ENCODE peak calls at places on chromosomes 1 and 21, in four cellular contexts. I is astrocyte of the spinal cord, Z is AG08396, A is GM04504. B is an unnamed sample.

GRCh38 chr1:16038620-16038912 is 5.0 kb upstream of the CLCNKB start:
- DNase-seq in I (no peak), Z (no peak), A (no peak), B (no peak)

GRCh38 chr1:169548312-169548711 is 38.0 kb downstream of the F5 start:
- DNase-seq in I (no peak), Z (no peak), A (no peak), B (no peak)

GRCh38 chr1:42336978-42337377 is 1.9 kb upstream of the FOXJ3 start:
- DNase-seq in I (no peak), Z (no peak), A (no peak), B (no peak)

GRCh38 chr1:17109897-17110554 is 9.2 kb downstream of the PADI2 start:
- DNase-seq in I (no peak), Z (no peak), A (no peak), B (no peak)

GRCh38 chr1:167708940-167709389 is 12.8 kb upstream of the MPZL1 start:
- DNase-seq in I (no peak), Z (no peak), A (no peak), B (no peak)

GRCh38 chr1:167126811-167127210 is 32.9 kb downstream of the STYXL2 start:
- DNase-seq in I (no peak), Z (no peak), A (no peak), B (no peak)

GRCh38 chr1:20219991-20220390 is 33.7 kb upstream of the PLA2G2C start:
- DNase-seq in I (no peak), Z (no peak), A (no peak), B (no peak)

GRCh38 chr1:230068952-230069684 is 2.1 kb downstream of the GALNT2 start:
- DNase-seq in I (no peak), Z (peak), A (no peak), B (peak)

GRCh38 chr1:182357177-182357576 is 34.4 kb downstream of the GLUL start:
- DNase-seq in I (no peak), Z (no peak), A (no peak), B (no peak)

GRCh38 chr1:152880907-152881306 is 2.8 kb downstream of the SMCP start:
- DNase-seq in I (no peak), Z (no peak), A (no peak), B (no peak)

GRCh38 chr21:41283211-41283818 is 33.3 kb upstream of the FAM3B start:
- DNase-seq in I (peak), Z (peak), A (peak), B (peak)

GRCh38 chr1:23809751-23810171 is 9.2 kb upstream of the GALE start:
- DNase-seq in I (peak), Z (peak), A (no peak), B (peak)

GRCh38 chr21:34865922-34866271 is 183.2 kb downstream of the RUNX1 start:
- DNase-seq in I (no peak), Z (no peak), A (no peak), B (no peak)

GRCh38 chr1:200154069-200154767 is 126.7 kb downstream of the NR5A2 start:
- DNase-seq in I (no peak), Z (no peak), A (no peak), B (no peak)